ENCODE peak calls at places on chromosome 7, in eight cellular contexts. One of them, this sample, is unnamed.

GRCh38 chr7:98569606-98570337 is 47.3 kb upstream of the NPTX2 start:
- DNase-seq in GM13977: no peak
- DNase-seq in foreskin fibroblast: peak; percentile 87
- DNase-seq in astrocyte of the spinal cord: no peak
- DNase-seq in OCI-LY7: no peak
- DNase-seq in B cell: no peak
- DNase-seq in AG09319: no peak
- DNase-seq in GM10248: no peak
- DNase-seq in this sample: no peak

GRCh38 chr7:31991846-31992245 is 78.4 kb downstream of the PDE1C start:
- DNase-seq in GM13977: no peak
- DNase-seq in foreskin fibroblast: no peak
- DNase-seq in astrocyte of the spinal cord: peak; percentile 55
- DNase-seq in OCI-LY7: no peak
- DNase-seq in B cell: no peak
- DNase-seq in AG09319: no peak
- DNase-seq in GM10248: no peak
- DNase-seq in this sample: peak; percentile 4

GRCh38 chr7:90210925-90211324 is 615 bp upstream of the STEAP2 start:
- DNase-seq in GM13977: peak; percentile 10
- DNase-seq in foreskin fibroblast: no peak
- DNase-seq in astrocyte of the spinal cord: no peak
- DNase-seq in OCI-LY7: no peak
- DNase-seq in B cell: no peak
- DNase-seq in AG09319: no peak
- DNase-seq in GM10248: no peak
- DNase-seq in this sample: no peak

GRCh38 chr7:8197994-8198698 is 63.8 kb downstream of the ICA1 start:
- DNase-seq in GM13977: no peak
- DNase-seq in foreskin fibroblast: no peak
- DNase-seq in astrocyte of the spinal cord: no peak
- DNase-seq in OCI-LY7: no peak
- DNase-seq in B cell: no peak
- DNase-seq in AG09319: no peak
- DNase-seq in GM10248: no peak
- DNase-seq in this sample: no peak

GRCh38 chr7:156401617-156402016 is 239.0 kb upstream of the RNF32 start:
- DNase-seq in GM13977: no peak
- DNase-seq in foreskin fibroblast: no peak
- DNase-seq in astrocyte of the spinal cord: no peak
- DNase-seq in OCI-LY7: no peak
- DNase-seq in B cell: no peak
- DNase-seq in AG09319: no peak
- DNase-seq in GM10248: no peak
- DNase-seq in this sample: no peak

GRCh38 chr7:155860840-155861479 is 48.7 kb upstream of the SHH start:
- DNase-seq in GM13977: no peak
- DNase-seq in foreskin fibroblast: no peak
- DNase-seq in astrocyte of the spinal cord: peak; percentile 52
- DNase-seq in OCI-LY7: no peak
- DNase-seq in B cell: no peak
- DNase-seq in AG09319: no peak
- DNase-seq in GM10248: no peak
- DNase-seq in this sample: peak; percentile 31

GRCh38 chr7:139358541-139359365 is 941 bp upstream of the LUC7L2 start:
- DNase-seq in GM13977: peak; percentile 40
- DNase-seq in foreskin fibroblast: peak; percentile 21
- DNase-seq in astrocyte of the spinal cord: peak; percentile 36
- DNase-seq in OCI-LY7: peak; percentile 65
- DNase-seq in B cell: peak; percentile 53
- DNase-seq in AG09319: no peak
- DNase-seq in GM10248: no peak
- DNase-seq in this sample: peak; percentile 23

GRCh38 chr7:29723599-29723998 is 82.7 kb upstream of the WIPF3 start:
- DNase-seq in GM13977: no peak
- DNase-seq in foreskin fibroblast: peak; percentile 1
- DNase-seq in astrocyte of the spinal cord: peak; percentile 53
- DNase-seq in OCI-LY7: no peak
- DNase-seq in B cell: no peak
- DNase-seq in AG09319: no peak
- DNase-seq in GM10248: no peak
- DNase-seq in this sample: peak; percentile 29

GRCh38 chr7:24827027-24827426 is 69.8 kb upstream of the GSDME start:
- DNase-seq in GM13977: no peak
- DNase-seq in foreskin fibroblast: no peak
- DNase-seq in astrocyte of the spinal cord: no peak
- DNase-seq in OCI-LY7: no peak
- DNase-seq in B cell: no peak
- DNase-seq in AG09319: no peak
- DNase-seq in GM10248: no peak
- DNase-seq in this sample: no peak

GRCh38 chr7:37476881-37477280 is 28.2 kb upstream of the ELMO1 start:
- DNase-seq in GM13977: no peak
- DNase-seq in foreskin fibroblast: no peak
- DNase-seq in astrocyte of the spinal cord: no peak
- DNase-seq in OCI-LY7: no peak
- DNase-seq in B cell: no peak
- DNase-seq in AG09319: no peak
- DNase-seq in GM10248: no peak
- DNase-seq in this sample: no peak

GRCh38 chr7:32147909-32148308 is 77.7 kb upstream of the PDE1C start:
- DNase-seq in GM13977: no peak
- DNase-seq in foreskin fibroblast: no peak
- DNase-seq in astrocyte of the spinal cord: peak; percentile 35
- DNase-seq in OCI-LY7: no peak
- DNase-seq in B cell: no peak
- DNase-seq in AG09319: no peak
- DNase-seq in GM10248: no peak
- DNase-seq in this sample: no peak

GRCh38 chr7:4725014-4725951 is 43.2 kb downstream of the FOXK1 start:
- DNase-seq in GM13977: peak; percentile 91
- DNase-seq in foreskin fibroblast: peak; percentile 87
- DNase-seq in astrocyte of the spinal cord: peak; percentile 98
- DNase-seq in OCI-LY7: no peak
- DNase-seq in B cell: peak; percentile 81
- DNase-seq in AG09319: peak; percentile 70
- DNase-seq in GM10248: peak; percentile 91
- DNase-seq in this sample: peak; percentile 92

GRCh38 chr7:113698556-113699220 is 220.1 kb downstream of the PPP1R3A start:
- DNase-seq in GM13977: peak; percentile 7
- DNase-seq in foreskin fibroblast: peak; percentile 3
- DNase-seq in astrocyte of the spinal cord: peak; percentile 45
- DNase-seq in OCI-LY7: peak; percentile 18
- DNase-seq in B cell: no peak
- DNase-seq in AG09319: peak; percentile 1
- DNase-seq in GM10248: no peak
- DNase-seq in this sample: peak; percentile 16

GRCh38 chr7:45050198-45050597 is 38.6 kb downstream of the NACAD start:
- DNase-seq in GM13977: no peak
- DNase-seq in foreskin fibroblast: no peak
- DNase-seq in astrocyte of the spinal cord: no peak
- DNase-seq in OCI-LY7: no peak
- DNase-seq in B cell: no peak
- DNase-seq in AG09319: no peak
- DNase-seq in GM10248: no peak
- DNase-seq in this sample: no peak

GRCh38 chr7:30468791-30469190 is 9.8 kb downstream of the NOD1 start:
- DNase-seq in GM13977: no peak
- DNase-seq in foreskin fibroblast: peak; percentile 59
- DNase-seq in astrocyte of the spinal cord: no peak
- DNase-seq in OCI-LY7: no peak
- DNase-seq in B cell: no peak
- DNase-seq in AG09319: no peak
- DNase-seq in GM10248: no peak
- DNase-seq in this sample: no peak

GRCh38 chr7:95840953-95841950 is 68.9 kb downstream of the DYNC1I1 start:
- DNase-seq in GM13977: peak; percentile 50
- DNase-seq in foreskin fibroblast: no peak
- DNase-seq in astrocyte of the spinal cord: no peak
- DNase-seq in OCI-LY7: peak; percentile 35
- DNase-seq in B cell: no peak
- DNase-seq in AG09319: no peak
- DNase-seq in GM10248: peak; percentile 40
- DNase-seq in this sample: no peak
- TF ChIP-seq CTCF in GM13977: peak; percentile 42
- TF ChIP-seq CTCF in foreskin fibroblast: peak; percentile 5
- TF ChIP-seq CTCF in astrocyte of the spinal cord: no peak
- TF ChIP-seq CTCF in OCI-LY7: peak; percentile 72
- TF ChIP-seq CTCF in B cell: no peak
- TF ChIP-seq CTCF in AG09319: peak; percentile 11
- TF ChIP-seq CTCF in GM10248: peak; percentile 9
- TF ChIP-seq CTCF in this sample: peak; percentile 12

GRCh38 chr7:95045236-95045923 is 138.0 kb downstream of the PPP1R9A start:
- DNase-seq in GM13977: no peak
- DNase-seq in foreskin fibroblast: peak; percentile 10
- DNase-seq in astrocyte of the spinal cord: peak; percentile 39
- DNase-seq in OCI-LY7: peak; percentile 19
- DNase-seq in B cell: no peak
- DNase-seq in AG09319: no peak
- DNase-seq in GM10248: no peak
- DNase-seq in this sample: no peak
- TF ChIP-seq CTCF in GM13977: peak; percentile 29
- TF ChIP-seq CTCF in foreskin fibroblast: no peak
- TF ChIP-seq CTCF in astrocyte of the spinal cord: peak; percentile 44
- TF ChIP-seq CTCF in OCI-LY7: peak; percentile 40
- TF ChIP-seq CTCF in B cell: no peak
- TF ChIP-seq CTCF in AG09319: peak; percentile 45
- TF ChIP-seq CTCF in GM10248: peak; percentile 12
- TF ChIP-seq CTCF in this sample: peak; percentile 19

GRCh38 chr7:101740981-101741725 is 76.3 kb upstream of the CUX1 start:
- DNase-seq in GM13977: peak; percentile 72
- DNase-seq in foreskin fibroblast: no peak
- DNase-seq in astrocyte of the spinal cord: no peak
- DNase-seq in OCI-LY7: peak; percentile 95
- DNase-seq in B cell: no peak
- DNase-seq in AG09319: no peak
- DNase-seq in GM10248: peak; percentile 65
- DNase-seq in this sample: no peak

GRCh38 chr7:101744588-101744987 is 72.8 kb upstream of the CUX1 start:
- DNase-seq in GM13977: no peak
- DNase-seq in foreskin fibroblast: no peak
- DNase-seq in astrocyte of the spinal cord: no peak
- DNase-seq in OCI-LY7: peak; percentile 86
- DNase-seq in B cell: no peak
- DNase-seq in AG09319: no peak
- DNase-seq in GM10248: no peak
- DNase-seq in this sample: no peak

GRCh38 chr7:101746311-101746710 is 71.1 kb upstream of the CUX1 start:
- DNase-seq in GM13977: no peak
- DNase-seq in foreskin fibroblast: no peak
- DNase-seq in astrocyte of the spinal cord: no peak
- DNase-seq in OCI-LY7: peak; percentile 68
- DNase-seq in B cell: peak; percentile 67
- DNase-seq in AG09319: no peak
- DNase-seq in GM10248: no peak
- DNase-seq in this sample: no peak

GRCh38 chr7:101743995-101744360 is 73.4 kb upstream of the CUX1 start:
- DNase-seq in GM13977: no peak
- DNase-seq in foreskin fibroblast: no peak
- DNase-seq in astrocyte of the spinal cord: no peak
- DNase-seq in OCI-LY7: peak; percentile 78
- DNase-seq in B cell: no peak
- DNase-seq in AG09319: no peak
- DNase-seq in GM10248: no peak
- DNase-seq in this sample: no peak

DNA sequence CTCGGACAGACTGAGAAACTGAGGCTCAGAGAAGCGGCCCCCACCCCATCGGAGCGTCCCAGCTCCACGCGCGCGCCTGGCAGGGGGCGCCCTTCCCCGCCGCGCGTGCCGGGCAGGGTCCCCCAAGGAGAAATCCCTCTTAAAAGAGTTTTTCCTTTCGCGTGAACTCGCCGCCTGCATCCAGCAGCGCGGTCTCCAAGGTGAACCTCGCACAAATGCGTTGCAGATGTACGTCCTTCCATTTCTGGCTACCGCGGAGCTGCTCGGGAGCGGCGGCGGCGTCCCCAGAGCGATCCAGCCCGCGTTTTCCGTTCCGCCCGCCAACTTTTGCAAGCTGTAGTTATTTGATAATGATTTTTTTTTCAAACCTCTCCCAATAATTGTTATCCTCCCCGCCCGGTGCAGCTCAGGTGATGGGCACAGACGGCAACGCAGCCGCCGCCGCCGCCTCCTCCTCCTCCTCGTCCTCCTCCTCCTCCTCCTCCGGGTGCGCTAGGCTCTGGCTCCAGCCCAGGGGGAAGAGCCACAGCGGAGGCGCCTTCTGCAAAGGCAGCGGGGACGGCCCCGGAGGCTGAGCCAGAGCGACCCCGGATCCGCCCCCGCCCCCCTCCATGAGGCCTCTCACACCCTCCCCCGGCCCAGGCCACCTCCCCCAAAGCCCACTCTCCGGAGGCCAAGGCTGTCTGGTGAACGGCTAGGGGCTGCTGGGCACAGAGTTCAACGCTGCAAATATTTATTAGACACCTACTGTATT is 74.0 kb upstream of the CUX1 start:
- DNase-seq in GM13977: peak; percentile 78
- DNase-seq in foreskin fibroblast: peak; percentile 49
- DNase-seq in astrocyte of the spinal cord: peak; percentile 61
- DNase-seq in OCI-LY7: peak; percentile 84
- DNase-seq in B cell: peak; percentile 83
- DNase-seq in AG09319: no peak
- DNase-seq in GM10248: peak; percentile 73
- DNase-seq in this sample: peak; percentile 23
- TF ChIP-seq CTCF in GM13977: peak; percentile 76
- TF ChIP-seq CTCF in foreskin fibroblast: peak; percentile 46
- TF ChIP-seq CTCF in astrocyte of the spinal cord: peak; percentile 48
- TF ChIP-seq CTCF in OCI-LY7: peak; percentile 83
- TF ChIP-seq CTCF in B cell: peak; percentile 67
- TF ChIP-seq CTCF in AG09319: peak; percentile 54
- TF ChIP-seq CTCF in GM10248: peak; percentile 76
- TF ChIP-seq CTCF in this sample: peak; percentile 59

GRCh38 chr7:81025360-81025759 is 106.5 kb upstream of the SEMA3C start:
- DNase-seq in GM13977: no peak
- DNase-seq in foreskin fibroblast: no peak
- DNase-seq in astrocyte of the spinal cord: no peak
- DNase-seq in OCI-LY7: no peak
- DNase-seq in B cell: no peak
- DNase-seq in AG09319: no peak
- DNase-seq in GM10248: no peak
- DNase-seq in this sample: no peak

GRCh38 chr7:81029523-81029922 is 110.7 kb upstream of the SEMA3C start:
- DNase-seq in GM13977: no peak
- DNase-seq in foreskin fibroblast: no peak
- DNase-seq in astrocyte of the spinal cord: no peak
- DNase-seq in OCI-LY7: no peak
- DNase-seq in B cell: no peak
- DNase-seq in AG09319: no peak
- DNase-seq in GM10248: no peak
- DNase-seq in this sample: no peak

GRCh38 chr7:81031243-81031642 is 112.4 kb upstream of the SEMA3C start:
- DNase-seq in GM13977: no peak
- DNase-seq in foreskin fibroblast: no peak
- DNase-seq in astrocyte of the spinal cord: no peak
- DNase-seq in OCI-LY7: no peak
- DNase-seq in B cell: no peak
- DNase-seq in AG09319: no peak
- DNase-seq in GM10248: no peak
- DNase-seq in this sample: no peak

GRCh38 chr7:81031996-81032395 is 113.1 kb upstream of the SEMA3C start:
- DNase-seq in GM13977: no peak
- DNase-seq in foreskin fibroblast: no peak
- DNase-seq in astrocyte of the spinal cord: no peak
- DNase-seq in OCI-LY7: no peak
- DNase-seq in B cell: no peak
- DNase-seq in AG09319: no peak
- DNase-seq in GM10248: no peak
- DNase-seq in this sample: no peak

GRCh38 chr7:81030472-81030871 is 111.6 kb upstream of the SEMA3C start:
- DNase-seq in GM13977: no peak
- DNase-seq in foreskin fibroblast: no peak
- DNase-seq in astrocyte of the spinal cord: no peak
- DNase-seq in OCI-LY7: no peak
- DNase-seq in B cell: no peak
- DNase-seq in AG09319: no peak
- DNase-seq in GM10248: no peak
- DNase-seq in this sample: no peak
- TF ChIP-seq CTCF in GM13977: no peak
- TF ChIP-seq CTCF in foreskin fibroblast: no peak
- TF ChIP-seq CTCF in astrocyte of the spinal cord: no peak
- TF ChIP-seq CTCF in OCI-LY7: no peak
- TF ChIP-seq CTCF in B cell: no peak
- TF ChIP-seq CTCF in AG09319: no peak
- TF ChIP-seq CTCF in GM10248: no peak
- TF ChIP-seq CTCF in this sample: no peak